ENCODE peak calls at places on chromosome 4, in nine cellular contexts. L is H1, U is ovary, K is A549, R is esophagus muscularis mucosa, M is GM12878, T is HepG2, Q is suprapubic skin, V is tibial nerve. G is an unnamed sample.

GRCh38 chr4:183722738-183723560 is 63.9 kb downstream of the TRAPPC11 start:
- DNase-seq in L (peak), U (peak), K (peak), R (peak), M (peak), T (no peak), Q (peak), V (no peak), G (peak)

GRCh38 chr4:33162122-33162521 is 2442.0 kb downstream of the PCDH7 start:
- DNase-seq in L (no peak), U (no peak), K (no peak), R (no peak), M (no peak), T (no peak), Q (no peak), V (no peak), G (no peak)

GRCh38 chr4:186144180-186144579 is 39.7 kb downstream of the FAM149A start:
- DNase-seq in L (peak), U (peak), K (peak), R (no peak), M (no peak), T (no peak), Q (no peak), V (no peak), G (no peak)

GRCh38 chr4:96194993-96195392 is 355.1 kb downstream of the PDHA2 start:
- DNase-seq in L (no peak), U (no peak), K (no peak), R (no peak), M (no peak), T (no peak), Q (no peak), V (no peak), G (no peak)

GRCh38 chr4:127648061-127648460 is 15.3 kb downstream of the INTU start:
- DNase-seq in L (no peak), U (no peak), K (no peak), R (no peak), M (no peak), T (no peak), Q (no peak), V (no peak), G (no peak)

GRCh38 chr4:11070813-11071212 is 357.9 kb downstream of the HS3ST1 start:
- DNase-seq in L (no peak), U (no peak), K (no peak), R (no peak), M (no peak), T (no peak), Q (no peak), V (no peak), G (no peak)

GRCh38 chr4:149161247-149161646 is 654.4 kb downstream of the IQCM start:
- DNase-seq in L (no peak), U (no peak), K (no peak), R (no peak), M (no peak), T (no peak), Q (no peak), V (no peak), G (no peak)

GRCh38 chr4:704198-704891 is 1.3 kb upstream of the PCGF3 start:
- DNase-seq in L (no peak), U (peak), K (no peak), R (no peak), M (no peak), T (no peak), Q (no peak), V (no peak), G (no peak)

GRCh38 chr4:112514079-112514448 is 1.9 kb downstream of the NEUROG2 start:
- DNase-seq in L (peak), U (no peak), K (no peak), R (no peak), M (no peak), T (no peak), Q (no peak), V (no peak), G (no peak)

GRCh38 chr4:165610679-165611551 is 232.1 kb downstream of the CPE start:
- DNase-seq in L (no peak), U (no peak), K (no peak), R (no peak), M (no peak), T (no peak), Q (no peak), V (no peak), G (no peak)

GRCh38 chr4:156085073-156085472 is 131.4 kb upstream of the CTSO start:
- DNase-seq in L (no peak), U (no peak), K (no peak), R (no peak), M (no peak), T (no peak), Q (no peak), V (no peak), G (no peak)

GRCh38 chr4:137363496-137363895 is 168.8 kb downstream of the PCDH18 start:
- DNase-seq in L (no peak), U (no peak), K (no peak), R (no peak), M (no peak), T (no peak), Q (no peak), V (no peak), G (no peak)

GRCh38 chr4:40686081-40686913 is 56.6 kb upstream of the RBM47 start:
- DNase-seq in L (no peak), U (no peak), K (no peak), R (no peak), M (no peak), T (no peak), Q (no peak), V (no peak), G (no peak)

GRCh38 chr4:87896020-87896621 is 63.4 kb downstream of the MEPE start:
- DNase-seq in L (no peak), U (no peak), K (peak), R (no peak), M (no peak), T (peak), Q (no peak), V (peak), G (no peak)

GRCh38 chr4:152640058-152640921 is 39.5 kb downstream of the TMEM154 start:
- DNase-seq in L (no peak), U (peak), K (peak), R (no peak), M (no peak), T (no peak), Q (no peak), V (no peak), G (no peak)

GRCh38 chr4:184849184-184849583 is 23.4 kb upstream of the ACSL1 start:
- DNase-seq in L (no peak), U (no peak), K (no peak), R (no peak), M (no peak), T (no peak), Q (no peak), V (no peak), G (no peak)

GRCh38 chr4:53943345-53944085 is 120.9 kb downstream of the CHIC2 start:
- DNase-seq in L (no peak), U (no peak), K (peak), R (no peak), M (no peak), T (no peak), Q (no peak), V (no peak), G (no peak)

GRCh38 chr4:3176625-3177229 is 72.2 kb upstream of the MSANTD1 start:
- DNase-seq in L (no peak), U (no peak), K (no peak), R (no peak), M (no peak), T (no peak), Q (no peak), V (no peak), G (no peak)

GRCh38 chr4:74487771-74488170 is 42.8 kb downstream of the AREG start:
- DNase-seq in L (no peak), U (no peak), K (no peak), R (no peak), M (no peak), T (no peak), Q (no peak), V (no peak), G (no peak)

GRCh38 chr4:173289351-173289725 is 44.8 kb downstream of the HMGB2 start:
- DNase-seq in L (no peak), U (no peak), K (no peak), R (no peak), M (no peak), T (no peak), Q (no peak), V (no peak), G (no peak)

GRCh38 chr4:152929888-152930287 is 6.2 kb upstream of the FHDC1 start:
- DNase-seq in L (no peak), U (no peak), K (no peak), R (no peak), M (no peak), T (no peak), Q (no peak), V (no peak), G (no peak)

GRCh38 chr4:160864253-160864652 is 1299.5 kb downstream of the FSTL5 start:
- DNase-seq in L (no peak), U (no peak), K (no peak), R (no peak), M (no peak), T (no peak), Q (no peak), V (no peak), G (no peak)

GRCh38 chr4:25423548-25423947 is 46.5 kb downstream of the ANAPC4 start:
- DNase-seq in L (no peak), U (no peak), K (no peak), R (no peak), M (no peak), T (no peak), Q (no peak), V (no peak), G (no peak)

GRCh38 chr4:84631573-84631972 is 48.6 kb downstream of the CDS1 start:
- DNase-seq in L (no peak), U (no peak), K (no peak), R (no peak), M (no peak), T (no peak), Q (no peak), V (no peak), G (no peak)
- TF ChIP-seq EP300 in L (no peak), U (no peak), K (no peak), R (no peak), M (no peak), T (no peak), Q (no peak), V (no peak), G (no peak)

DNA sequence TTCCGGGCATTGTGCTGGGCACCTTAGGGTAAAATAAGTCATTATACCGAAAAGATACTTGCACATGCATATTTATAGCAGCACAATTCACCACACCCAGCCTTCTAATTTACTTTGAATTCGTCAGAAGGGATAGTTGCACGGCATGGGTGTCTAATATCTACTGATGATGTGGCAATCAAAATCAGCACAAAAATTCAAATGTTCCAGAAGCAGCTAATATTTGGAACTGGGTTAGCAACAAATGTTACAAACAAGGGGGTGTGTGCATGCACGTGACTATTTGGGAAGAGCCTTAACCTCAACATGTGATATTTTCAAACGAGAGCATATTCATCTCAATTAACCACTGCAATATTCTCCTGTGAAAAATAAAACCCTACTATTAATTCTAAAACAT is 79.7 kb upstream of the PRSS48 start:
- DNase-seq in L (no peak), U (no peak), K (no peak), R (peak), M (no peak), T (no peak), Q (peak), V (peak), G (no peak)
- TF ChIP-seq EP300 in L (no peak), U (no peak), K (no peak), R (no peak), M (no peak), T (no peak), Q (no peak), V (peak), G (no peak)

GRCh38 chr4:108372678-108373077 is 203.9 kb upstream of the LEF1 start:
- DNase-seq in L (no peak), U (no peak), K (no peak), R (peak), M (no peak), T (no peak), Q (no peak), V (no peak), G (no peak)
- TF ChIP-seq EP300 in L (no peak), U (no peak), K (no peak), R (no peak), M (no peak), T (no peak), Q (no peak), V (no peak), G (no peak)

GRCh38 chr4:22573198-22573597 is 57.3 kb upstream of the ADGRA3 start:
- DNase-seq in L (no peak), U (peak), K (no peak), R (no peak), M (no peak), T (no peak), Q (no peak), V (peak), G (no peak)
- TF ChIP-seq EP300 in L (no peak), U (no peak), K (no peak), R (no peak), M (no peak), T (no peak), Q (no peak), V (peak), G (no peak)

GRCh38 chr4:7831858-7832257 is 107.8 kb downstream of the AFAP1 start:
- DNase-seq in L (no peak), U (no peak), K (no peak), R (no peak), M (no peak), T (no peak), Q (no peak), V (no peak), G (no peak)

GRCh38 chr4:7830747-7831146 is 108.9 kb downstream of the AFAP1 start:
- DNase-seq in L (no peak), U (no peak), K (no peak), R (no peak), M (no peak), T (no peak), Q (no peak), V (no peak), G (no peak)

GRCh38 chr4:7832331-7832730 is 107.3 kb downstream of the AFAP1 start:
- DNase-seq in L (no peak), U (no peak), K (no peak), R (no peak), M (no peak), T (no peak), Q (no peak), V (no peak), G (no peak)

GRCh38 chr4:7829687-7830580 is 109.7 kb downstream of the AFAP1 start:
- DNase-seq in L (no peak), U (no peak), K (no peak), R (no peak), M (no peak), T (no peak), Q (no peak), V (no peak), G (no peak)

DNA sequence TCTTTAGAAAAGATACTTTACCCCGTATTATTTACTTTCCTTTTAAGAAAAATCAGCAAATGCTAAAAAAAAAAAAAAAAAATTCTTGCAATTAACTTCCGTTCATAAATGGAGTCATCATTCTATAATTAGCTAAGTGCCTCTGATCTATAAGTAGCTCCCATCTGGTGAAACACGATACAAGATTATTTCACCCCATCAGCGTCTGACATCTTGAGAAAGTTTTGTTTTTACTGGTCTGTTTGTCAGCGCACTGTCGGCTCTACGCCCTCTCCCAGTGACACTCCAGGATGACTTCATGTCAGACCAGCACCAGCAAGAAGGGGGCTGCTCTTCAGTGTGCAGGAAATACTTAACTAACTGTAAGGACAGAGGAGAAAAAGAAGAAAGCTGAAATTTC is 108.3 kb downstream of the AFAP1 start:
- DNase-seq in L (no peak), U (no peak), K (no peak), R (no peak), M (no peak), T (no peak), Q (no peak), V (no peak), G (no peak)
- TF ChIP-seq EP300 in L (no peak), U (no peak), K (no peak), R (no peak), M (no peak), T (no peak), Q (no peak), V (no peak), G (no peak)

GRCh38 chr4:144176476-144176875 is 36.0 kb upstream of the GYPA start:
- DNase-seq in L (no peak), U (no peak), K (no peak), R (no peak), M (no peak), T (no peak), Q (no peak), V (no peak), G (no peak)
- TF ChIP-seq EP300 in L (no peak), U (no peak), K (no peak), R (no peak), M (no peak), T (no peak), Q (no peak), V (no peak), G (no peak)

DNA sequence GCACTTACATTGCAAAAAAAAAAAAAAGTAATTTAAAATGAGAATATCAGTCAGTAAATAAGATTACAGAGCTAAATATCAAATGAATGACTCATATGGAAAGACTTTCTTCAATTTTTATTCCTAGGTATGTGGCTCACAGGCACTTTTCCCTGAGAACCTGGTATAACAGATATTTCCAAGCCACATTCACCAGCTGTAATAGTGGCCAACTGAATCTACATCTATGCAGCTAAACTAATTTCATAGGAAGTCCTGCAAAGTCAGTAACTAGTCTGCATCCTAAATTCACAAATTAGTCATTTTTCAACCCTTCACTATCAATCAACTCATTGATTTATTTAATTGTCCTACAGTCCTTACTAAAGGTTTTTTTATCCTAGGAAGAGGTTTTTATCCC is 5.6 kb downstream of the PDE5A start:
- DNase-seq in L (no peak), U (no peak), K (no peak), R (no peak), M (no peak), T (no peak), Q (no peak), V (no peak), G (no peak)
- TF ChIP-seq EP300 in L (no peak), U (no peak), K (no peak), R (no peak), M (no peak), T (no peak), Q (no peak), V (no peak), G (no peak)

G was measured in upper lobe of left lung.